ENCODE peak calls at places on chromosomes 5 and 9, in six cellular contexts. F, T, R, Z, Y and B are unnamed samples.

GRCh38 chr9:127574089-127574921 is 37.8 kb upstream of the STXBP1 start:
- DNase-seq in T (no peak), Z (no peak), Y (no peak), F (no peak), R (peak; percentile 62), B (no peak)

GRCh38 chr9:135616621-135617537 is 22.5 kb downstream of the GLT6D1 start:
- DNase-seq in Z (no peak), F (no peak), Y (no peak), R (no peak), T (no peak), B (no peak)

GRCh38 chr9:120820095-120820494 is 22.6 kb downstream of the PSMD5 start:
- DNase-seq in Z (no peak), T (no peak), R (no peak), Y (no peak), F (no peak), B (no peak)

GRCh38 chr9:92438900-92439526 is 14.7 kb upstream of the OMD start:
- DNase-seq in T (no peak), F (no peak), Z (no peak), R (no peak), Y (no peak), B (no peak)

GRCh38 chr9:136804509-136805206 is 3.1 kb upstream of the RABL6 start:
- DNase-seq in Y (peak; percentile 58), F (no peak), T (no peak), Z (no peak), R (peak; percentile 35), B (no peak)

GRCh38 chr9:128128836-128129590 is 1.5 kb upstream of the PTGES2 start:
- DNase-seq in T (no peak), F (no peak), R (no peak), Z (no peak), Y (peak; percentile 79), B (no peak)

GRCh38 chr5:163564321-163564924 is 59.0 kb downstream of the MAT2B start:
- DNase-seq in T (peak; percentile 30), R (peak; percentile 40), Y (no peak), Z (peak; percentile 64), F (peak; percentile 41), B (peak; percentile 70)

GRCh38 chr9:120486347-120486746 is 93.6 kb downstream of the CDK5RAP2 start:
- DNase-seq in Y (no peak), Z (no peak), F (no peak), T (no peak), R (no peak), B (no peak)

GRCh38 chr9:97633859-97634485 is 351 bp downstream of the NCBP1 start:
- DNase-seq in Y (no peak), T (no peak), F (no peak), Z (no peak), R (no peak), B (peak; percentile 29)

GRCh38 chr5:126939887-126940286 is 90.5 kb downstream of the MARCHF3 start:
- DNase-seq in F (no peak), Z (no peak), Y (no peak), T (no peak), R (no peak), B (no peak)

GRCh38 chr5:150166193-150167162 is at the start of gene CDX1:
- DNase-seq in T (no peak), F (no peak), Z (no peak), Y (no peak), R (no peak), B (no peak)

GRCh38 chr5:30849801-30850370 is 343.6 kb upstream of the CDH6 start:
- DNase-seq in Y (no peak), F (no peak), Z (no peak), R (no peak), T (no peak), B (no peak)

GRCh38 chr5:108564441-108564840 is 182.5 kb upstream of the FBXL17 start:
- DNase-seq in T (no peak), R (no peak), Y (no peak), F (no peak), Z (no peak), B (no peak)

DNA sequence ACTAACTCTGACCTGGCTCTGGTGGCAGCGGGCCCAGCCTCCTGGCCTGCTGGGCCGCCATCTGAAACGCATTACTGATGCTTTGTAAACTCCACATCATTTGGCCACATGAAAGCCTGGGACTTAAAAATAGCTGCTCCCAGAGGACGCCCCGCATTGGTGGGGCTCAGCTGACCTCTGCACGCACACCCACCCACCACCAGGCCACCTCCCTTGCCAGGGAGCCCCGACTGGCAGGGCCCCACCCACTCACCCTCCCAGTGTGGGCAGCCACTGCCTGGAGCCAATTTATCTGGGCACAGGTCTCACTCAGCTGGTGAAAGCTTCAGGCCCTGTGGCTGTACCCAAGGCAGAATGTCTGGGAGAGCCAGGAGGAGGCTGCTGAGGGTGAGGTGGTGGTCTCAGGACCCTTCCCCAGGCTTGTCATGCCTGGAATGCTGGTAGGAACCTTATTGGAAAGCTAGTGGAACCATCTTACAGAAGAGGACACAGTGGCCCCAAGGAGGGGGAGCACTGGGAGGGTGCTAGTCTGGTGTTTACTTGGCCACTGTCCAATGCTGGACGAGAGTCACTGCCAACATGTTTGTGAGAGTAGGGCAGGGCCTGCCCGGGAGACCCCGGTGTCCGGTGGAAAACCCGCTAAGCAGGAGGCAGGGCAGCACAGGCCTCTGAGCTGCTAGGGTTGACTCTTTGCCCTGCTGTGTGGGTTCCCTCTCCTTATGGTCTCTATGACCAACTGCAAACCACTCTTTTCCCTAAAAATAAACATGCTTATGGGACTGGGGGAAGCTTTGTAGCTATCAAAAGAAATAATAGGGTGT is 10.9 kb downstream of the TCF7 start:
- DNase-seq in T (no peak), Z (no peak), R (peak; percentile 73), F (peak; percentile 62), Y (peak; percentile 43), B (peak; percentile 41)
- H3K4me3 ChIP-seq in T (no peak overlapping the region), Z (peak overlapping the region; percentile 52), R (no peak overlapping the region), F (no peak overlapping the region), Y (no peak overlapping the region), B (no peak overlapping the region)

GRCh38 chr5:416636-416960 is 26.4 kb upstream of the EXOC3 start:
- DNase-seq in T (no peak), F (no peak), R (no peak), Y (no peak), Z (no peak), B (no peak)

GRCh38 chr5:417765-418559 is 25.0 kb upstream of the EXOC3 start:
- DNase-seq in T (no peak), F (no peak), R (no peak), Z (no peak), Y (no peak), B (no peak)

GRCh38 chr5:417301-417700 is 25.7 kb upstream of the EXOC3 start:
- DNase-seq in T (no peak), Z (no peak), F (no peak), R (no peak), Y (no peak), B (no peak)

GRCh38 chr5:418681-419121 is 24.3 kb upstream of the EXOC3 start:
- DNase-seq in Y (peak; percentile 64), R (no peak), Z (no peak), T (no peak), F (no peak), B (no peak)

GRCh38 chr5:415928-416635 is 26.9 kb upstream of the EXOC3 start:
- DNase-seq in F (no peak), R (peak; percentile 54), T (no peak), Y (peak; percentile 73), Z (no peak), B (no peak)
- TF ChIP-seq CTCF in F (no peak), R (no peak), T (no peak), Y (no peak), Z (no peak), B (no peak)

DNA sequence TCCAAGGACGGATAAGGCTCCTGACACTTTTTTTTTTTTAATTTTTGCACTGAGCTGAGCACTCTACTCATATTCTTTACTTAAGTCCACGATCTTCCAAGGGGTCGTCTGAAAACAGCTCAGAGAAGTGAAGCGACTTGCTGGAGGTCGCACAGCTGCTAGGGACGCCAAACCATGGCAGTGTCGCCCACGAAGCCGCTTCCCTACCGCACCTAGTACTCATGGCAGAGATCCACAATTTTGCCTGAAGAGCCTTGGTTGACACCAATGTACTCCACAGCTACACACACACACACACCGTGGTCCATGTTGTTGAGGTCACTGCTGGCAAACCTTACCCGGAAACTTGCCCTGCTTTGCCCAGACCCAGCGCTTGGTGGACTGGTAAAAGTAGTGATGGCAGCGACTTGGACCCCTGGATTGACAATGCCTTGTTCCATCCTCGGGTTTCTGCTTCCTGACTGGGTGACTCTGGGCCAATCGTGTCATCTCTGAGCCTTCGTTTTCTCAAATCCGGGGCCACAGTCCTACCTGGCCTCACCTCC is 519 bp upstream of the SLIT3 start:
- DNase-seq in R (no peak), T (no peak), Y (no peak), Z (no peak), F (peak; percentile 29), B (no peak)
- H3K4me3 ChIP-seq in R (peak overlapping the region; percentile 59), T (no peak overlapping the region), Y (peak overlapping the region; percentile 34), Z (no peak overlapping the region), F (peak overlapping the region; percentile 71), B (no peak overlapping the region)

DNA sequence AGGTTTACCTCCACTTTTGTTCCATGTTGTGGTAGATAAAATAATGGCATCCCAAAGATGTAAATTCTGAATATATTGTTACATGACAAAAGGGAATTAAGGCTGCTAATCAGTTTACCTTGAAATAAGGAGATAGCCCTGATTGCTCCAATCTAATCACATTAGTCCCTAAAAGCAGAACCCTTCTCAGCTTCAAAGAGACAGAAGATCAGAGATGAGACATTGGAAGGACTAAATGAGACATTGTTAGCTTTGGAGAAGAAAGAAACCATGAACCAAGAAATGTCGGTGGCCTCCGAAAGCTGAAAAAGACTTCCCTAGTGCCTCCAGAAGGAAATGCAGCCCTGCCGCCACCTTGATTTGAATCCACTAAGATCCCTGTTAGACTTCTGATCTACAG is 82.8 kb upstream of the PARP8 start:
- DNase-seq in T (no peak), R (no peak), Y (no peak), Z (no peak), F (no peak), B (no peak)
- TF ChIP-seq CTCF in T (no peak), R (no peak), Y (no peak), Z (no peak), F (no peak), B (no peak)

DNA sequence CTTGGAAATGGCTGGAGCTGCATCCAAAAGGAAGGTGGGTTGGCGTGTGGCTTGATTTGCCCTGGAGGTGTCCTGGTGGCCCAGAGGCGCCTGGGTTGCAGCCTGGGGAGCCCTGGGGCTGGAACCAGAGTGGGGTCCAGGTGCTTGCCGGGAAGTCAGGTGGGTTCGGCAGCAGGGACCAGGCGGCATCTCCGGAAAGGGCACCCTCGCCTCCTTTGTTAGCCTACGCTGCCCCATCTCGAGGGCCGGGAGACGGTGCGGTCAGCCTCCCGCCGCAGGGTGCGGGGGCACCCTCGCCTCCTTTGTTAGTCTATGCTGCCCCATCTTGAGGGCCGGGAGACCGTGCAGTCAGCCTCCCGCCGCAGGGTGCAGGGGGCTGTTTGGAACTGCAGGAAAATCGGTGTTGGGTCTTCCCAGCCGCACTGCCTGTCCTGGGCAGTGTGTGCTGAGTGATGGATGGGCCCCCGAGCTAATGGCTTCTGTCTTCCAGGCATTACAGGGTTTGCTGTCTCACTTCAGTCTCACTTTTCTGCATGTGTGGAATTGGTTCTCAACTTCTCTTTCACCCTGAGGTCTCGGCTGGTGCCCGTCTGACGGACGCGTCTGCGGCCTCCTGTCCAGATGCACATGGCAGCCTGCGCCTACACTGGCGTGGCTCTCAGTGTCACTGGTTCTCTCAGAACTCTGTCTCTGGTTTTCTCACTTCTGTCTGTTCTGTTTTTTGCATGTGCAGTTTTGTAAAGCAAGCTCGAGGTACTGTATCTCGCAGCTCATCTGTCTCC is 139.0 kb downstream of the CACNA1B start:
- DNase-seq in F (no peak), Y (peak; percentile 58), T (no peak), Z (no peak), R (no peak), B (no peak)
- H3K4me3 ChIP-seq in F (no peak overlapping the region), Y (no peak overlapping the region), T (no peak overlapping the region), Z (no peak overlapping the region), R (no peak overlapping the region), B (no peak overlapping the region)